ENCODE peak calls at places on chromosomes 5 and 9, in eight cellular contexts. Z is HFF-Myc, Q is psoas muscle, B is omental fat pad, J is GM04503, E is AG09319, A is NT2/D1, U is skeletal muscle cell. N is an unnamed sample.

GRCh38 chr5:151357097-151357496 is 9.7 kb upstream of the SLC36A2 start:
- DNase-seq in B (no peak), J (no peak), Z (no peak), A (peak; percentile 44), U (no peak), Q (no peak), E (no peak), N (no peak)

GRCh38 chr5:21195145-21195544 is 1207.1 kb upstream of the CDH18 start:
- DNase-seq in B (no peak), U (no peak), A (no peak), J (no peak), Z (no peak), Q (no peak), E (no peak), N (no peak)

GRCh38 chr5:179227578-179228311 is 117.5 kb downstream of the ADAMTS2 start:
- DNase-seq in E (no peak), U (no peak), B (no peak), Q (peak; percentile 55), J (no peak), Z (no peak), A (peak; percentile 16), N (no peak)

GRCh38 chr5:39190311-39191102 is 28.9 kb downstream of the FYB1 start:
- DNase-seq in A (no peak), J (no peak), B (no peak), Z (no peak), E (no peak), U (no peak), Q (no peak), N (no peak)

GRCh38 chr5:169268019-169268418 is 32.9 kb downstream of the SLIT3 start:
- DNase-seq in B (no peak), J (peak; percentile 81), A (no peak), U (peak; percentile 6), E (peak; percentile 91), Z (peak; percentile 92), Q (no peak), N (no peak)

GRCh38 chr5:107153304-107153703 is 517.4 kb downstream of the EFNA5 start:
- DNase-seq in J (no peak), B (no peak), Z (no peak), Q (no peak), U (no peak), E (no peak), A (no peak), N (no peak)

GRCh38 chr9:89808801-89809200 is 204.0 kb downstream of the GADD45G start:
- DNase-seq in J (no peak), E (no peak), A (no peak), U (no peak), Z (no peak), B (no peak), Q (no peak), N (no peak)

GRCh38 chr5:10706326-10706725 is 54.7 kb downstream of the DAP start:
- DNase-seq in B (no peak), U (no peak), A (no peak), E (no peak), Q (no peak), Z (no peak), J (no peak), N (no peak)

GRCh38 chr5:107919969-107920368 is 249.2 kb upstream of the EFNA5 start:
- DNase-seq in U (no peak), J (no peak), B (no peak), Q (no peak), Z (no peak), E (no peak), A (no peak), N (no peak)

GRCh38 chr5:10162468-10162867 is 87.2 kb downstream of the ATPSCKMT start:
- DNase-seq in J (no peak), U (no peak), A (no peak), Z (no peak), B (no peak), E (no peak), Q (no peak), N (no peak)

GRCh38 chr5:5424736-5425135 is 2.3 kb downstream of the ICE1 start:
- DNase-seq in A (no peak), E (no peak), B (no peak), J (no peak), Z (no peak), Q (no peak), U (no peak), N (no peak)

GRCh38 chr9:130088056-130088455 is 34.4 kb downstream of the GPR107 start:
- DNase-seq in A (no peak), Q (no peak), U (no peak), J (no peak), Z (no peak), E (no peak), B (no peak), N (no peak)

GRCh38 chr9:107425110-107426025 is 64.2 kb downstream of the KLF4 start:
- DNase-seq in E (peak; percentile 57), J (no peak), B (peak; percentile 58), Z (no peak), Q (peak; percentile 91), U (peak; percentile 1), A (peak; percentile 76), N (peak; percentile 80)

GRCh38 chr5:10583663-10584572 is 20.0 kb downstream of the ANKRD33B start:
- DNase-seq in Z (no peak), B (no peak), A (no peak), Q (no peak), U (no peak), J (no peak), E (no peak), N (peak; percentile 29)